ENCODE peak calls at places on chromosomes 4 and X, in seven cellular contexts. G is stimulated activated CD8-positive, alpha-beta memory T cell treated with anti-CD3 and anti-CD28 coated beads, Interleukin-15, amount 100 ng/mL, for 4 hours; T is GM03348; Y is breast epithelium; V is CD8-positive, alpha-beta memory T cell; S is CMK; L is stimulated activated CD4-positive, alpha-beta T cell treated with anti-CD3 and anti-CD28 coated beads, TNF-alpha, amount 100 ng/mL, for 4 hours. R is an unnamed sample.

GRCh38 chr4:78616046-78616498 is 64.5 kb downstream of the ANXA3 start:
- DNase-seq in G (no peak), T (peak), Y (no peak), V (no peak), S (no peak), L (no peak), R (no peak)

GRCh38 chr4:48565362-48566083 is 75.5 kb downstream of the ZAR1 start:
- DNase-seq in G (no peak), T (no peak), Y (no peak), V (no peak), S (no peak), L (no peak), R (no peak)

GRCh38 chrX:53357799-53358530 is 64.5 kb downstream of the SMC1A start:
- DNase-seq in G (no peak), T (no peak), Y (no peak), V (no peak), S (no peak), L (no peak), R (no peak)

GRCh38 chr4:26473893-26474292 is 16.4 kb downstream of the CCKAR start:
- DNase-seq in G (no peak), T (no peak), Y (no peak), V (no peak), S (no peak), L (no peak), R (no peak)

GRCh38 chr4:66929748-66930147 is 615.6 kb downstream of the CENPC start:
- DNase-seq in G (no peak), T (no peak), Y (no peak), V (no peak), S (no peak), L (no peak), R (no peak)

GRCh38 chr4:108411836-108412235 is 208.5 kb upstream of the RPL34 start:
- DNase-seq in G (no peak), T (no peak), Y (no peak), V (no peak), S (no peak), L (no peak), R (no peak)

GRCh38 chrX:149198980-149199732 is 305.9 kb downstream of the IDS start:
- DNase-seq in G (no peak), T (no peak), Y (no peak), V (no peak), S (no peak), L (no peak), R (no peak)

GRCh38 chrX:119887721-119888425 is 7.8 kb upstream of the AKAP14 start:
- DNase-seq in G (no peak), T (peak), Y (peak), V (peak), S (no peak), L (peak), R (peak)

GRCh38 chr4:70709551-70710080 is 12.1 kb upstream of the RUFY3 start:
- DNase-seq in G (no peak), T (no peak), Y (no peak), V (no peak), S (no peak), L (no peak), R (no peak)

GRCh38 chr4:11635336-11635735 is 206.6 kb upstream of the HS3ST1 start:
- DNase-seq in G (no peak), T (no peak), Y (no peak), V (no peak), S (no peak), L (no peak), R (no peak)

GRCh38 chr4:52983563-52984303 is 121.6 kb downstream of the RASL11B start:
- DNase-seq in G (no peak), T (peak), Y (no peak), V (no peak), S (no peak), L (no peak), R (no peak)

GRCh38 chrX:38859602-38860001 is 58.3 kb downstream of the MID1IP1 start:
- DNase-seq in G (no peak), T (peak), Y (no peak), V (no peak), S (no peak), L (no peak), R (no peak)

GRCh38 chrX:10904220-10904619 is 206.9 kb upstream of the HCCS start:
- DNase-seq in G (no peak), T (no peak), Y (no peak), V (no peak), S (no peak), L (no peak), R (no peak)

GRCh38 chr4:113740857-113741379 is 20.6 kb downstream of the CAMK2D start:
- DNase-seq in G (no peak), T (no peak), Y (no peak), V (no peak), S (no peak), L (no peak), R (no peak)

GRCh38 chrX:130778773-130779172 is 124.2 kb downstream of the ENOX2 start:
- DNase-seq in G (no peak), T (peak), Y (no peak), V (no peak), S (no peak), L (no peak), R (no peak)

GRCh38 chr4:7156273-7157139 is 35.8 kb upstream of the SORCS2 start:
- DNase-seq in G (no peak), T (peak), Y (peak), V (no peak), S (no peak), L (no peak), R (no peak)

GRCh38 chr4:478373-478772 is 20.6 kb downstream of the ZNF721 start:
- DNase-seq in G (no peak), T (no peak), Y (no peak), V (no peak), S (no peak), L (no peak), R (no peak)

GRCh38 chrX:37871626-37872302 is 24.4 kb upstream of the DYNLT3 start:
- DNase-seq in G (no peak), T (peak), Y (no peak), V (no peak), S (peak), L (no peak), R (no peak)

GRCh38 chr4:143241892-143242291 is 57.2 kb downstream of the USP38 start:
- DNase-seq in G (no peak), T (no peak), Y (no peak), V (no peak), S (no peak), L (no peak), R (no peak)

GRCh38 chr4:45199736-45200135 is 473.4 kb upstream of the GNPDA2 start:
- DNase-seq in G (no peak), T (no peak), Y (no peak), V (no peak), S (no peak), L (no peak), R (no peak)

GRCh38 chrX:134457708-134458107 is 2.3 kb upstream of the HPRT1 start:
- DNase-seq in G (no peak), T (no peak), Y (no peak), V (no peak), S (no peak), L (no peak), R (no peak)

GRCh38 chrX:151225843-151226242 is 49.5 kb downstream of the GPR50 start:
- DNase-seq in G (no peak), T (no peak), Y (no peak), V (no peak), S (no peak), L (no peak), R (no peak)

GRCh38 chrX:17798921-17799320 is 61.6 kb downstream of the SCML1 start:
- DNase-seq in G (no peak), T (no peak), Y (no peak), V (no peak), S (no peak), L (no peak), R (no peak)

GRCh38 chrX:40062525-40063193 is 35.1 kb downstream of the BCOR start:
- DNase-seq in G (no peak), T (no peak), Y (no peak), V (no peak), S (no peak), L (no peak), R (no peak)

GRCh38 chrX:42615161-42615563 is 162.8 kb downstream of the PPP1R2C start:
- DNase-seq in G (no peak), T (no peak), Y (no peak), V (no peak), S (no peak), L (no peak), R (no peak)

GRCh38 chr4:3406431-3406830 is 35.3 kb upstream of the HGFAC start:
- DNase-seq in G (no peak), T (no peak), Y (peak), V (no peak), S (no peak), L (no peak), R (no peak)

GRCh38 chrX:113305496-113305895 is 464.9 kb upstream of the AMOT start:
- DNase-seq in G (no peak), T (peak), Y (no peak), V (no peak), S (no peak), L (no peak), R (no peak)

R was measured in T-helper 22 cell.